ENCODE peak calls at places on chromosomes 2 and 18, in five cellular contexts. One of them, this sample, is unnamed.

GRCh38 chr2:170341684-170342631 is 164.0 kb downstream of the MYO3B start:
- DNase-seq in A172: no peak
- DNase-seq in upper lobe of right lung: no peak
- DNase-seq in adrenal gland: no peak
- DNase-seq in AG10803: no peak
- DNase-seq in this sample: no peak

GRCh38 chr2:229888031-229888430 is 33.8 kb downstream of the TRIP12 start:
- DNase-seq in A172: no peak
- DNase-seq in upper lobe of right lung: no peak
- DNase-seq in adrenal gland: no peak
- DNase-seq in AG10803: no peak
- DNase-seq in this sample: no peak

GRCh38 chr18:48924621-48925601 is 25.9 kb downstream of the SMAD7 start:
- DNase-seq in A172: no peak
- DNase-seq in upper lobe of right lung: no peak
- DNase-seq in adrenal gland: no peak
- DNase-seq in AG10803: no peak
- DNase-seq in this sample: no peak

GRCh38 chr2:1593371-1594205 is 150.7 kb downstream of the PXDN start:
- DNase-seq in A172: peak
- DNase-seq in upper lobe of right lung: peak
- DNase-seq in adrenal gland: no peak
- DNase-seq in AG10803: peak
- DNase-seq in this sample: no peak

GRCh38 chr2:54482725-54483124 is 26.6 kb downstream of the SPTBN1 start:
- DNase-seq in A172: peak
- DNase-seq in upper lobe of right lung: no peak
- DNase-seq in adrenal gland: peak
- DNase-seq in AG10803: peak
- DNase-seq in this sample: no peak

GRCh38 chr2:133993160-133993559 is 260.7 kb upstream of the MGAT5 start:
- DNase-seq in A172: no peak
- DNase-seq in upper lobe of right lung: no peak
- DNase-seq in adrenal gland: peak
- DNase-seq in AG10803: no peak
- DNase-seq in this sample: no peak

GRCh38 chr2:180966378-180966777 is 14.0 kb upstream of the UBE2E3 start:
- DNase-seq in A172: no peak
- DNase-seq in upper lobe of right lung: no peak
- DNase-seq in adrenal gland: no peak
- DNase-seq in AG10803: no peak
- DNase-seq in this sample: no peak

GRCh38 chr18:24016643-24017042 is 2.1 kb downstream of the TTC39C start:
- DNase-seq in A172: no peak
- DNase-seq in upper lobe of right lung: no peak
- DNase-seq in adrenal gland: no peak
- DNase-seq in AG10803: no peak
- DNase-seq in this sample: no peak

GRCh38 chr2:232668805-232669444 is 28.2 kb upstream of the GIGYF2 start:
- DNase-seq in A172: no peak
- DNase-seq in upper lobe of right lung: no peak
- DNase-seq in adrenal gland: peak
- DNase-seq in AG10803: peak
- DNase-seq in this sample: no peak

GRCh38 chr2:63525905-63526304 is 62.4 kb downstream of the WDPCP start:
- DNase-seq in A172: no peak
- DNase-seq in upper lobe of right lung: no peak
- DNase-seq in adrenal gland: no peak
- DNase-seq in AG10803: no peak
- DNase-seq in this sample: no peak

GRCh38 chr18:23380001-23380550 is 73.0 kb upstream of the RIOK3 start:
- DNase-seq in A172: peak
- DNase-seq in upper lobe of right lung: peak
- DNase-seq in adrenal gland: no peak
- DNase-seq in AG10803: peak
- DNase-seq in this sample: no peak

GRCh38 chr2:10882568-10882967 is 29.2 kb upstream of the KCNF1 start:
- DNase-seq in A172: no peak
- DNase-seq in upper lobe of right lung: no peak
- DNase-seq in adrenal gland: no peak
- DNase-seq in AG10803: no peak
- DNase-seq in this sample: no peak

GRCh38 chr18:50573679-50574078 is 13.8 kb downstream of the MAPK4 start:
- DNase-seq in A172: no peak
- DNase-seq in upper lobe of right lung: no peak
- DNase-seq in adrenal gland: no peak
- DNase-seq in AG10803: no peak
- DNase-seq in this sample: no peak

GRCh38 chr2:160075171-160075570 is 12.8 kb upstream of the PLA2R1 start:
- DNase-seq in A172: peak
- DNase-seq in upper lobe of right lung: no peak
- DNase-seq in adrenal gland: no peak
- DNase-seq in AG10803: peak
- DNase-seq in this sample: no peak

GRCh38 chr18:13551841-13552733 is 174.3 kb downstream of the FAM210A start:
- DNase-seq in A172: no peak
- DNase-seq in upper lobe of right lung: no peak
- DNase-seq in adrenal gland: no peak
- DNase-seq in AG10803: no peak
- DNase-seq in this sample: no peak

GRCh38 chr2:174326880-174327558 is 7.7 kb upstream of the SP9 start:
- DNase-seq in A172: no peak
- DNase-seq in upper lobe of right lung: no peak
- DNase-seq in adrenal gland: no peak
- DNase-seq in AG10803: no peak
- DNase-seq in this sample: no peak

GRCh38 chr18:77977331-77977730 is 727.7 kb downstream of the GALR1 start:
- DNase-seq in A172: no peak
- DNase-seq in upper lobe of right lung: no peak
- DNase-seq in adrenal gland: no peak
- DNase-seq in AG10803: no peak
- DNase-seq in this sample: no peak

GRCh38 chr2:23475473-23475872 is 90.5 kb downstream of the KLHL29 start:
- DNase-seq in A172: no peak
- DNase-seq in upper lobe of right lung: peak
- DNase-seq in adrenal gland: no peak
- DNase-seq in AG10803: no peak
- DNase-seq in this sample: no peak

GRCh38 chr18:48804856-48805610 is 145.7 kb downstream of the SMAD7 start:
- DNase-seq in A172: no peak
- DNase-seq in upper lobe of right lung: peak
- DNase-seq in adrenal gland: peak
- DNase-seq in AG10803: no peak
- DNase-seq in this sample: no peak

This sample was measured in esophagus squamous epithelium.